ENCODE peak calls at places on chromosomes 13 and 19, in nine cellular contexts. B is SJSA1, U is testis, X is esophagus muscularis mucosa, V is astrocyte, D is left lung, K is fibroblast of lung, I is GM12878, S is RWPE2. E is an unnamed sample.

GRCh38 chr19:45477713-45478453 is 10.1 kb downstream of the FOSB start:
- DNase-seq in V (no peak), S (no peak), X (no peak), D (no peak), K (no peak), B (no peak), U (no peak), I (no peak), E (no peak)

GRCh38 chr13:41765020-41765419 is 195.9 kb downstream of the VWA8 start:
- DNase-seq in B (no peak), I (no peak), K (no peak), X (no peak), D (no peak), S (no peak), V (no peak), U (no peak), E (no peak)

GRCh38 chr19:49957262-49957915 is 3.6 kb downstream of the SIGLEC11 start:
- DNase-seq in K (no peak), I (no peak), D (peak; percentile 30), S (no peak), V (no peak), B (peak; percentile 59), U (no peak), X (no peak), E (no peak)

GRCh38 chr13:48975101-48975925 is at the start of gene FNDC3A:
- DNase-seq in X (peak; percentile 93), K (peak; percentile 68), B (peak; percentile 68), D (no peak), V (peak; percentile 61), I (no peak), S (no peak), U (peak; percentile 64), E (no peak)

GRCh38 chr19:34888091-34888490 is 38.6 kb upstream of the ZNF30 start:
- DNase-seq in K (no peak), I (no peak), X (no peak), B (no peak), D (no peak), S (no peak), V (no peak), U (no peak), E (no peak)

GRCh38 chr19:35780058-35780457 is 4.7 kb downstream of the ARHGAP33 start:
- DNase-seq in D (peak; percentile 75), V (no peak), S (no peak), X (no peak), K (no peak), I (no peak), U (no peak), B (no peak), E (no peak)

GRCh38 chr13:40376296-40376849 is 290.1 kb downstream of the FOXO1 start:
- DNase-seq in D (no peak), U (no peak), S (no peak), X (no peak), B (no peak), V (no peak), I (no peak), K (no peak), E (no peak)

GRCh38 chr19:39470724-39471339 is 9.8 kb upstream of the TIMM50 start:
- DNase-seq in S (no peak), D (no peak), V (peak; percentile 7), I (no peak), K (no peak), U (no peak), B (no peak), X (no peak), E (no peak)

GRCh38 chr19:47274891-47275865 is 493 bp downstream of the INAFM1 start:
- DNase-seq in U (peak; percentile 35), D (no peak), K (no peak), I (no peak), S (peak; percentile 58), X (no peak), B (peak; percentile 20), V (peak; percentile 9), E (no peak)

GRCh38 chr19:34265221-34265650 is 10.9 kb downstream of the GARRE1 start:
- DNase-seq in S (no peak), I (no peak), V (no peak), B (no peak), U (no peak), X (no peak), K (no peak), D (no peak), E (no peak)

GRCh38 chr13:90105881-90106496 is 1241.5 kb upstream of the MIR17HG start:
- DNase-seq in D (no peak), S (no peak), K (peak; percentile 20), B (peak; percentile 42), V (peak; percentile 82), U (no peak), X (no peak), I (no peak), E (no peak)

GRCh38 chr19:51784922-51785690 is 9.9 kb upstream of the FPR3 start:
- DNase-seq in D (no peak), B (no peak), S (no peak), V (peak; percentile 66), U (peak; percentile 49), X (peak; percentile 96), I (peak; percentile 32), K (peak; percentile 48), E (peak; percentile 21)

GRCh38 chr13:82627183-82627582 is 1255.1 kb downstream of the SLITRK1 start:
- DNase-seq in U (no peak), K (peak; percentile 96), X (no peak), I (no peak), V (peak; percentile 67), S (no peak), D (no peak), B (peak; percentile 39), E (no peak)

GRCh38 chr13:42495256-42495655 is 78.7 kb upstream of the TNFSF11 start:
- DNase-seq in K (no peak), B (no peak), I (no peak), U (no peak), D (no peak), X (no peak), V (no peak), S (no peak), E (no peak)

GRCh38 chr19:31232871-31233270 is 116.4 kb downstream of the TSHZ3 start:
- DNase-seq in X (no peak), K (peak; percentile 97), V (peak; percentile 93), I (no peak), U (no peak), S (no peak), D (no peak), B (peak; percentile 49), E (no peak)

GRCh38 chr13:33446821-33447481 is 161.4 kb upstream of the STARD13 start:
- DNase-seq in K (peak; percentile 39), X (no peak), S (no peak), V (no peak), I (no peak), B (no peak), D (no peak), U (no peak), E (no peak)

GRCh38 chr13:89969996-89970709 is 1377.3 kb upstream of the MIR17HG start:
- DNase-seq in K (no peak), I (no peak), V (peak; percentile 56), D (no peak), B (peak; percentile 91), S (no peak), U (no peak), X (no peak), E (no peak)

DNA sequence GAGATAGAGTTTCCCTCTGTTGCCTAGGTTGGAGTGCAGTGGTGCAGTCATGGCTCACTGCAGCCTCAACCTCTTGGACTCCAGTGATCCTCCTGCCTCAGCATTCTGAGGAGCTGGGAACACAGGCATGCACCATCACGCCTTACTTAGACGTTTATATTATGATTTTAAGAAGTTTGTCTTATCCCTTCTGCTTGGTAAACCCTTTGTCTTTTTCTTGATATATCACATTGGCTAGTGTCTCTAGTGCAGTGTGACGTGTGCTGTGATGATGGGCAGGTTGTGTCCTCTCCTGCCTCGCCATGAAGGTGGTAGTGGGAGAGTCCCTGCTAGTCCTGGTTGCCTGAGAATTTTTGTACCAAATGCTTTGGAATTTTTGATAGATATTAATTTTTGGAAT is 93.9 kb downstream of the KDM4B start:
- DNase-seq in U (no peak), X (no peak), I (no peak), B (no peak), D (no peak), S (no peak), V (no peak), K (no peak), E (no peak)
- H3K27me3 ChIP-seq in U (no peaks in the 10 kb centered on the region), X (no peaks in the 10 kb centered on the region), I (no peaks in the 10 kb centered on the region), B (no peaks in the 10 kb centered on the region), D (no peaks in the 10 kb centered on the region), S (no peaks in the 10 kb centered on the region), V (no peaks in the 10 kb centered on the region), K (no peaks in the 10 kb centered on the region), E (no peaks in the 10 kb centered on the region)

GRCh38 chr19:11159598-11160001 is 4.0 kb upstream of the SPC24 start:
- DNase-seq in S (no peak), K (peak; percentile 81), X (no peak), U (no peak), I (no peak), V (no peak), D (no peak), B (no peak), E (no peak)
- H3K27me3 ChIP-seq in S (no peaks in the 10 kb centered on the region), K (no peaks in the 10 kb centered on the region), X (no peaks in the 10 kb centered on the region), U (no peaks in the 10 kb centered on the region), I (no peaks in the 10 kb centered on the region), V (no peaks in the 10 kb centered on the region), D (no peaks in the 10 kb centered on the region), B (no peaks in the 10 kb centered on the region), E (no peaks in the 10 kb centered on the region)

DNA sequence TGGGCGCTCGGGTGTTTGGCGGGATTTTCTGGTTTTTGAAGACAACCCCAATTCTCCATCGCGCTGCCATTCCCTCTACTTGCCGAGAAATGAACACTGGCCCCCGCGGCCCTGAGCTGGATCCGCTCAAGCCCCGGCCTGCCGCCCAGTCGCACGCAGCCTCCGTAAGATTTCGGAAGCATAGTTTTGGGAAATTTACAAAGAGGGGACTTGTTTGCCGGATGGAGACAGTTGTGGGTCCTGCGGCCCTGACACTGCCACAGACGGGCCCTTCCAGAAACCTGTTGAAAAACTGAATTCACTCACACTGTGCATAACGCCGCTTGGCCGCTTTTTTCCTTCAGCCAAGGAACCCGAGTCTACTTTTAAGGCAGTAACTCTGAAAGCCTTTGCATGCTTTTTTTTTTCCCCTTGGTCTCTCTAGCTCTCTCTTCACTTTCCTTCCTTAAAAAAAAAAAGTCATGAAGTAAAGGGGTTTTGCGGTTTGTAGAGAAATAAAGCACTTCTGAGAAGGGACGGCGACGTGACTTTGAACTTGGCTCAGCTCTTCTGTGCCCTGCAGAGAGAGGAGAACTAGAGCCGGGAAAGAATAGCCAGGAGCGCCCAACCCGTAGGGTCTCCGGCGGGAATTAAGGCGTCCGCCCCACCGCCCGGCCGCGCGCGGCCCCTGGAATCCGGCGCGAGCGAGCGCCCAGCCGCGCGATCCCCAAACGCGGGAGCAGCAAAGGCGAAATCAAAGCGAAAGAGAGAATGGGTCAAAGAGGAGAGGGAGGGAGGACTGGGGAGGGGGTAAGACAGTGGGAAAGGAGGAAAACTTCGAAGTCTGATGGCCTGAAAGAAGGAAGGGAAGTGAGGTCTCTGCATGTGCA is 3.4 kb upstream of the ZIC2 start:
- DNase-seq in U (no peak), K (no peak), V (no peak), B (no peak), D (peak; percentile 17), S (no peak), I (no peak), X (no peak), E (no peak)
- H3K27me3 ChIP-seq in U (no peaks in the 10 kb centered on the region), K (peaks cover 77% of the 10 kb centered on the region), V (peaks cover 66% of the 10 kb centered on the region), B (peaks cover 92% of the 10 kb centered on the region), D (peaks cover 100% of the 10 kb centered on the region), S (peaks cover 88% of the 10 kb centered on the region), I (peaks cover 6% of the 10 kb centered on the region), X (peaks cover 100% of the 10 kb centered on the region), E (peaks cover 61% of the 10 kb centered on the region)

DNA sequence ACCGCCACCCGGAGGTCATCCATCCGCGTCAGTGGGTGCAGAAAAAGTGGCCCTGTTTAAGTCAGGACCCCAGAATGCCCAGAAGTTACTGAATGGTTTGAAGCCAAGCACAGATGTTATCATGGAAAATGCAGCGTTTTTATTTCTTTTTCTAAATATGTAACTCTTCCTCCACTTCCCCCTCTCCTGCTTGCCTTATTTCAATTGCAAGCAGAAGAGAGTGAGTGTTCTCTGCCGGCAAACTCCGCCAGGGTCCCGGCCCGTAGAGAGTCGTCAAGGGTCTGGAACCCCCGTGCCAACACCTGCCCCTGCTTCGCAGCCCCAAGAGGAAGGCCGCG is 913 bp upstream of the PDX1 start:
- DNase-seq in X (no peak), D (no peak), K (no peak), S (no peak), U (no peak), B (no peak), I (no peak), V (no peak), E (no peak)
- H3K27me3 ChIP-seq in X (peaks cover 100% of the 10 kb centered on the region), D (peaks cover 100% of the 10 kb centered on the region), K (peaks cover 68% of the 10 kb centered on the region), S (peaks cover 75% of the 10 kb centered on the region), U (no peaks in the 10 kb centered on the region), B (peaks cover 70% of the 10 kb centered on the region), I (peaks cover 19% of the 10 kb centered on the region), V (peaks cover 81% of the 10 kb centered on the region), E (peaks cover 7% of the 10 kb centered on the region)